ENCODE peak calls at places on chromosomes 6 and 20, in nine cellular contexts. B, E, H, M, X, F, V, N and C are unnamed samples. For H3K36me3, the result is how much of the 10 kb centered on the place peaks cover.

GRCh38 chr20:24955045-24955444 is 6.0 kb downstream of the CST7 start:
- DNase-seq in N (peak), V (no peak), B (no peak), M (no peak), H (no peak), F (no peak), X (no peak), E (peak), C (peak)

GRCh38 chr20:2314759-2315439 is 19.1 kb downstream of the TGM3 start:
- DNase-seq in V (no peak), M (no peak), F (no peak), X (no peak), H (peak), E (no peak), N (no peak), B (no peak), C (no peak)

GRCh38 chr20:24960302-24960801 is 11.3 kb downstream of the CST7 start:
- DNase-seq in V (no peak), E (no peak), F (no peak), H (no peak), N (no peak), B (no peak), M (no peak), X (no peak), C (no peak)

GRCh38 chr6:11869656-11870340 is 91.2 kb upstream of the ADTRP start:
- DNase-seq in N (no peak), B (no peak), H (peak), V (no peak), F (peak), M (no peak), E (no peak), X (peak), C (no peak)

GRCh38 chr20:43781215-43781614 is 54.4 kb upstream of the GTSF1L start:
- DNase-seq in H (no peak), B (no peak), M (no peak), X (no peak), N (no peak), E (peak), V (no peak), F (no peak), C (no peak)

GRCh38 chr20:58721951-58722371 is 29.4 kb downstream of the NPEPL1 start:
- DNase-seq in B (peak), V (no peak), M (no peak), E (no peak), N (no peak), X (no peak), H (peak), F (peak), C (no peak)

GRCh38 chr6:125918681-125919566 is 37.6 kb upstream of the HINT3 start:
- DNase-seq in M (no peak), F (no peak), V (peak), B (peak), X (no peak), E (no peak), N (peak), H (peak), C (peak)

GRCh38 chr6:169960531-169960890 is 209.1 kb downstream of the ERMARD start:
- DNase-seq in B (no peak), M (no peak), X (peak), H (no peak), E (no peak), V (no peak), N (no peak), F (no peak), C (no peak)

GRCh38 chr6:141359953-141360352 is 772.8 kb upstream of the GJE1 start:
- DNase-seq in V (no peak), X (no peak), B (peak), N (no peak), F (no peak), M (peak), E (no peak), H (no peak), C (no peak)

GRCh38 chr6:93787841-93788240 is 368.5 kb upstream of the EPHA7 start:
- DNase-seq in F (no peak), E (no peak), X (no peak), V (peak), M (peak), N (no peak), B (no peak), H (no peak), C (no peak)

GRCh38 chr6:166005401-166005845 is 162.2 kb downstream of the TBXT start:
- DNase-seq in H (peak), X (peak), N (no peak), F (peak), B (peak), E (no peak), V (no peak), M (peak), C (no peak)

GRCh38 chr6:107866606-107867301 is 42.6 kb upstream of the SCML4 start:
- DNase-seq in N (peak), H (no peak), F (no peak), B (no peak), V (no peak), E (peak), M (peak), X (no peak), C (peak)

GRCh38 chr6:114997813-114998292 is 655.0 kb upstream of the HS3ST5 start:
- DNase-seq in V (no peak), M (no peak), E (no peak), N (peak), F (no peak), H (no peak), X (no peak), B (no peak), C (no peak)

GRCh38 chr6:87575423-87575822 is 14.4 kb downstream of the RARS2 start:
- DNase-seq in M (no peak), N (no peak), V (no peak), F (no peak), B (no peak), H (no peak), E (no peak), X (no peak), C (no peak)

GRCh38 chr20:9066196-9066595 is 2.7 kb upstream of the PLCB4 start:
- DNase-seq in H (no peak), V (peak), M (no peak), N (no peak), F (no peak), B (no peak), X (no peak), E (no peak), C (no peak)

GRCh38 chr6:101083533-101084172 is 202.5 kb upstream of the ASCC3 start:
- DNase-seq in B (no peak), M (peak), V (peak), N (no peak), F (no peak), H (no peak), E (no peak), X (no peak), C (no peak)

GRCh38 chr6:7134999-7135735 is 27.4 kb downstream of the RREB1 start:
- DNase-seq in M (peak), X (no peak), H (no peak), B (no peak), V (no peak), E (no peak), N (peak), F (no peak), C (no peak)
- H3K36me3 ChIP-seq in M (under half), X (under half), H (under half), B (under half), V (under half), E (under half), N (under half), F (under half), C (under half)

GRCh38 chr6:17684134-17684533 is 22.6 kb downstream of the NUP153 start:
- DNase-seq in F (no peak), E (no peak), N (no peak), B (no peak), H (no peak), M (no peak), X (no peak), V (no peak), C (no peak)
- H3K36me3 ChIP-seq in F (under half), E (half or more), N (under half), B (under half), H (under half), M (under half), X (under half), V (under half), C (under half)

GRCh38 chr20:38429301-38429700 is 5.8 kb downstream of the SNHG17 start:
- DNase-seq in F (no peak), H (no peak), B (no peak), X (no peak), M (no peak), E (no peak), V (no peak), N (no peak), C (no peak)

GRCh38 chr20:38426498-38426897 is 8.6 kb downstream of the SNHG17 start:
- DNase-seq in E (no peak), N (no peak), H (no peak), X (no peak), M (no peak), V (no peak), F (no peak), B (no peak), C (no peak)

GRCh38 chr20:38427655-38428023 is 7.5 kb downstream of the SNHG17 start:
- DNase-seq in H (no peak), E (no peak), V (no peak), F (no peak), N (no peak), B (no peak), M (no peak), X (no peak), C (no peak)

GRCh38 chr20:38430679-38431325 is 4.3 kb downstream of the SNHG17 start:
- DNase-seq in F (no peak), E (no peak), X (no peak), V (no peak), H (no peak), B (no peak), M (no peak), N (no peak), C (no peak)

DNA sequence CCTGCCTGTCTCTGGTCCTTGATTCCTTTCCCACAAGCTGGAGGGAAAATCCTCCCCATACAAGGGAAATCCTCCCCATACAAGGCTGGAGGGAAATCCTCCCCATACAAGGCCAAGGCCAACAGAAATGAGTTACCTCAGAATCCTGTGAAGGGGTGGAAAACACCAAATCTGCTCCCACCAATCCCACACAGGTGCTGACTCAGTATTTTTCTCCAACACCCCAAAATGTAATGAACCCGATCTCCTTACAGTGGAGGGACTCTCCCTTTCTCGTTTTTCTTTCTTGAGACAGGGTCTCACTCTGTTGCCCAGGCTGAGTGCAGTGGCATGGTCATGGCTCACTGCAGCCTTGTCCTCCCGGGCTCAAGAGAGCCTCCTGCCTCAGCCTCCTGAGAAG is 6.3 kb downstream of the SNHG17 start:
- DNase-seq in B (no peak), F (no peak), H (no peak), X (no peak), E (no peak), V (no peak), N (no peak), M (no peak), C (no peak)
- H3K36me3 ChIP-seq in B (under half), F (half or more), H (half or more), X (half or more), E (half or more), V (under half), N (half or more), M (under half), C (half or more)

GRCh38 chr6:7899046-7899888 is 11.3 kb downstream of the TXNDC5 start:
- DNase-seq in N (peak), F (no peak), X (no peak), V (no peak), B (no peak), M (peak), E (peak), H (no peak), C (no peak)

GRCh38 chr6:7899889-7900213 is 10.7 kb downstream of the TXNDC5 start:
- DNase-seq in N (peak), E (no peak), V (no peak), H (no peak), F (no peak), M (no peak), B (no peak), X (no peak), C (no peak)

GRCh38 chr6:7901780-7902179 is 8.8 kb downstream of the TXNDC5 start:
- DNase-seq in V (no peak), N (peak), X (no peak), F (no peak), M (no peak), B (no peak), H (no peak), E (no peak), C (no peak)

GRCh38 chr6:7901056-7901455 is 9.5 kb downstream of the TXNDC5 start:
- DNase-seq in N (peak), X (no peak), V (no peak), F (no peak), M (no peak), H (no peak), B (no peak), E (no peak), C (no peak)

GRCh38 chr6:7900621-7901020 is 10.0 kb downstream of the TXNDC5 start:
- DNase-seq in B (no peak), H (no peak), E (peak), F (no peak), X (no peak), M (no peak), N (peak), V (no peak), C (no peak)
- H3K36me3 ChIP-seq in B (under half), H (half or more), E (half or more), F (half or more), X (under half), M (under half), N (under half), V (under half), C (under half)